ENCODE peak calls at places on chromosomes 13 and 19, in seven cellular contexts. V, I, T, D, C, X and K are unnamed samples.

GRCh38 chr19:41616785-41617621 is 9.9 kb downstream of the CEACAM4 start:
- DNase-seq in C (peak; percentile 34), T (no peak), V (peak; percentile 49), I (no peak), X (peak; percentile 41), D (no peak), K (no peak)

GRCh38 chr13:44093607-44094583 is 214.2 kb downstream of the LACC1 start:
- DNase-seq in D (no peak), X (no peak), V (no peak), C (no peak), I (no peak), T (no peak), K (no peak)

GRCh38 chr13:20065516-20065915 is 95.3 kb downstream of the GJA3 start:
- DNase-seq in T (no peak), C (no peak), X (no peak), V (no peak), D (no peak), I (no peak), K (no peak)

GRCh38 chr19:12789904-12790619 is 1.2 kb upstream of the JUNB start:
- DNase-seq in C (peak; percentile 100), T (peak; percentile 82), D (peak; percentile 94), I (peak; percentile 97), V (peak; percentile 71), X (peak; percentile 98), K (peak; percentile 88)

GRCh38 chr13:97012251-97013048 is 18.2 kb upstream of the OXGR1 start:
- DNase-seq in V (no peak), I (peak; percentile 19), T (no peak), C (no peak), D (no peak), X (no peak), K (no peak)

GRCh38 chr19:50300814-50301606 is 28.2 kb downstream of the KCNC3 start:
- DNase-seq in X (peak; percentile 58), T (no peak), I (no peak), C (no peak), V (peak; percentile 81), D (no peak), K (no peak)

GRCh38 chr19:46823049-46823448 is 27.6 kb downstream of the AP2S1 start:
- DNase-seq in T (no peak), I (no peak), C (no peak), X (no peak), D (no peak), V (no peak), K (peak; percentile 84)

GRCh38 chr19:19487077-19488040 is 28.0 kb downstream of the TSSK6 start:
- DNase-seq in C (peak; percentile 61), T (no peak), X (no peak), V (no peak), I (no peak), D (no peak), K (no peak)

DNA sequence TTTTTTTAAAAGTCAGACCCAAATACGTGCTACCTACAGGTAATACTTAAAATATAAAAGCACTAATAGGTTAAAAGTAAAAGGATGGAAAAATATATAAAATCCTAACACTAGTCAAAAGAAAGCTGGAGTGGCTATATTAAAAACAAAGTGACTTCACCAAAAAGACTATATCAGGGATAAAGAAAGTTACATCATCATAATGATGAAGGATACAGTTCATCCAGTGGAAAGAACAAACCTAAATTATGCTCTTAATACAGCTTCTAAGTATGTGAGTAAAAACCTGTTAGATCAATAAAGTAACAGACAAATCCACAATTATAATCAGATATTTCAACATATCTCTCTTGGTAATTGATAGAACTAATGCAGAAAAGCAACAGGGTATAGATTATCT is 1.1 kb upstream of the ZNF780B start:
- DNase-seq in C (no peak), X (no peak), D (no peak), T (no peak), I (no peak), V (no peak), K (no peak)
- TF ChIP-seq CTCF in C (no peak), X (no peak), D (no peak), T (no peak), I (no peak), V (no peak), K (no peak)

GRCh38 chr13:27968316-27969072 is 621 bp downstream of the CDX2 start:
- DNase-seq in V (no peak), I (no peak), D (peak; percentile 18), X (no peak), C (no peak), T (no peak), K (no peak)
- TF ChIP-seq CTCF in V (no peak), I (no peak), D (no peak), X (no peak), C (no peak), T (no peak), K (no peak)

DNA sequence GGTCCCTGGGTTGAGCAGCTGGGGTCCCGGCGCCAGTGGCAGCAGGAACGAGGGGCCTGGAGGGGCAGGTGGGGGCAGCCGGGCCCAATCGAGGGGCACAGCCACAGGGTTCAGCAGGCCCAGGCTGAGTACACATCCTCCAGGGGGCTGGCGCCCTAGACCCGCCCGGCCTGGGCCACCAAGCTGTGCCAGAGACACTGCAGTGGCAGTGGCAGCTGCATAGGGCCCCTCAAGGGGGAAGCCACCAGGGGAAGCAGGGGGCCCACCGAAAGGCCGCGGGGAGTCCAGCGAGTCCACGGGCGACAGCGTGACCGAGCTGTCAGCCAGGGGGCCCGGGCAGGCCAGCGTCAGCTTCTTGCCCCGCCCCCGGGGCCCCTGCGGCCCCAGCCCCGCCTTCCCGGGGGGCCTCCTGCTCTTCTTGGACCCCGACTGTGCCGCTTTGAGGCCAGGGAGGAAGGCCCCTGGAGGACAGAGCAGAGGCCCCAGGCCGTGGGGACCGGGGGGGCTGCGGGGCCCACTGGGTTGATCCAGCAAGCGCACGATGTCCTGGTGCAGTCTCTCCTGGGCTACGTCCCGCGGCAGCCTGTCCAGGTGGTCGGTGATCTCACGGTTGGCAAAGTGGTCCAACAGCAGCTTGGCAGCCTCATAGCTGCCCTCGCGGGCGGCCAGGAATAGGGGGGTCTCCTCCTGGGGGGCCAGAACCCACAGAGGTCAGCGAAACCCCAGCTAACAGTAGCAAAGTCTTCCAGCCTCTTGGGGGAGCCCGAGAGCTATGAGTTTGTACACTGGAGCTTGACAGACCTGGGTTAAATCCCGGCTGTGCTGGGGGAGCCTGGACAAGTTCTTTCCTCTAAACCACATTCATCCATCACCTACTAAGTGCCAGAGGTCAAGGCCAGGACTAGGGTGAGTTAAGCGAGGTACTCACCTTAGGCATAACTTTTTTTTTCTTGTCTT is 39.5 kb downstream of the NOTCH3 start:
- DNase-seq in I (peak; percentile 35), X (no peak), D (peak; percentile 70), V (peak; percentile 55), C (no peak), T (no peak), K (no peak)
- TF ChIP-seq CTCF in I (no peak), X (peak; percentile 15), D (peak; percentile 68), V (peak; percentile 54), C (no peak), T (no peak), K (peak; percentile 52)

GRCh38 chr19:2043864-2044708 is 7.0 kb downstream of the MKNK2 start:
- DNase-seq in X (no peak), T (no peak), D (no peak), I (no peak), V (no peak), C (peak; percentile 84), K (no peak)
- TF ChIP-seq CTCF in X (no peak), T (no peak), D (peak; percentile 10), I (no peak), V (no peak), C (no peak), K (no peak)

GRCh38 chr19:39499082-39499642 is 415 bp downstream of the DLL3 start:
- DNase-seq in X (peak; percentile 37), I (no peak), T (no peak), C (peak; percentile 73), D (no peak), V (no peak), K (no peak)

GRCh38 chr19:39499932-39500331 is 1.2 kb downstream of the DLL3 start:
- DNase-seq in C (no peak), X (no peak), V (no peak), D (no peak), I (no peak), T (no peak), K (no peak)

GRCh38 chr19:39501340-39501739 is 2.6 kb downstream of the DLL3 start:
- DNase-seq in T (no peak), X (no peak), I (no peak), V (no peak), C (no peak), D (no peak), K (no peak)

GRCh38 chr19:39500543-39500942 is 1.8 kb downstream of the DLL3 start:
- DNase-seq in T (no peak), X (no peak), D (no peak), C (no peak), I (no peak), V (no peak), K (no peak)

DNA sequence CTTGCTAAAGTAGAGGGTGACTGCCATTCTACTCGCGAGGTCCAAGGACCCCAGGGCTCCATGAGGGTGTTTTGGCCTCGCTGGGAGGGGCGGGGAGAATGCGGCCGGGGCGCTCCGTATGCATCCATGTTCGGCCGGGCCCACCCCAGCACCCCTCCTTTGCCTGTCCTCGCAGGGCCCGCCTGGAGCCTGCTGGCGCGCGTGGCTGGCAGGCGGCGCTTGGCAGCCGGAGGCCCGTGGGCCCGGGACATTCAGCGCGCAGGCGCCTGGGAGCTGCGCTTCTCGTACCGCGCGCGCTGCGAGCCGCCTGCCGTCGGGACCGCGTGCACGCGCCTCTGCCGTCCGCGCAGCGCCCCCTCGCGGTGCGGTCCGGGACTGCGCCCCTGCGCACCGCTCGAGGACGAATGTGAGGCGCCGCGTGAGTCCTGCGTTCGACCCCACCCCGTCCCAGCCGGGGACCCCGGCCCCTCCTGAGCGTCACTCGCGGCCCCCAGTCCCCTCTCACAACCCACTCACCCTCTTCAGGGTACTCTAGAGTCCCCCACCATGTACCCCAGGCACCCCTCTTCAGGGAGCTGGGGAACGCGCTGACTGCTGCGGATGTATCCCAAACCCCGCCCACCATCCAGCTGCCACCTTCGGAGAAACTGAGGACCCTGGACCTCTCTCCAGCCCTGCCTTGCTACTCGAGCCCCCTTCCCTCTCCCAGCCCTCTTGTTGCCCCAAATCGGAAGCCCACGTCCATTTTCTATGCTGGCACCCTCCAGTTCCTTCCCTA is 4.1 kb downstream of the DLL3 start:
- DNase-seq in I (peak; percentile 66), T (peak; percentile 56), X (peak; percentile 78), C (peak; percentile 91), D (peak; percentile 87), V (peak; percentile 97), K (peak; percentile 79)
- TF ChIP-seq CTCF in I (peak; percentile 93), T (peak; percentile 68), X (peak; percentile 40), C (peak; percentile 90), D (peak; percentile 87), V (peak; percentile 99), K (peak; percentile 53)

DNA sequence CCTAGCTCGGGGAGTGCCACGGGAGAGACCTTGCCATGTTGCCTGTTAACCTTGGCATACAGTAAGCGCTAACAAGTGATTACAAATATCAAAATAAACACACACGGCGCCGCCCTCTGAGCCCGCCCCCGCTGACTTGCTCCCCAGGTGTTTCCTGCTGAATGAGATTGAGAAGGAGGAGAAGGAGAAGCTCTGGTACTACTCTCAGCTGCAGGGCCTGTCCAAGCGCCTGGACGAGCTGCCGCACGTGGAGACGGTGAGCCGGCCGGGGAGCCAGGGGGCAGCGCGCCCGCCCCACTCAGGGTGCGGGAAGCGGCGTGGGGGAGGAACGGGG is 5.0 kb downstream of the APC2 start:
- DNase-seq in C (no peak), V (no peak), X (peak; percentile 87), D (no peak), T (no peak), I (no peak), K (no peak)
- TF ChIP-seq CTCF in C (no peak), V (no peak), X (no peak), D (no peak), T (no peak), I (no peak), K (no peak)